ENCODE peak calls at places on chromosomes 6 and 20, in five cellular contexts. I is CD4-positive, CD25-positive, alpha-beta regulatory T cell; J is cardiac muscle cell; O is right lobe of liver; H is ascending aorta. P is an unnamed sample. For H3K9me3 and H3K27me3, the result is how much of the 10 kb centered on the place peaks cover.

GRCh38 chr20:19114410-19114809 is 98.0 kb upstream of the SLC24A3 start:
- DNase-seq in J (no peak), O (no peak), H (no peak), I (no peak), P (no peak)

GRCh38 chr6:160987265-160987664 is 4.3 kb upstream of the MAP3K4 start:
- DNase-seq in H (no peak), J (no peak), O (no peak), I (no peak), P (no peak)

GRCh38 chr6:134647861-134648260 is 302.0 kb downstream of the ALDH8A1 start:
- DNase-seq in H (no peak), J (no peak), I (no peak), O (no peak), P (no peak)

GRCh38 chr6:3276174-3277167 is 17.7 kb downstream of the PSMG4 start:
- DNase-seq in H (no peak), O (no peak), I (no peak), J (no peak), P (no peak)

GRCh38 chr6:151436814-151437213 is 15.1 kb downstream of the RMND1 start:
- DNase-seq in O (no peak), I (no peak), J (no peak), H (no peak), P (no peak)

GRCh38 chr20:20712004-20712473 is 405 bp downstream of the RALGAPA2 start:
- DNase-seq in I (no peak), H (no peak), O (peak), J (peak), P (no peak)

GRCh38 chr20:3646067-3646440 is 17.1 kb downstream of the GFRA4 start:
- DNase-seq in H (no peak), J (no peak), I (no peak), O (no peak), P (no peak)

GRCh38 chr6:73675466-73676098 is 20.4 kb upstream of the CD109 start:
- DNase-seq in J (peak), H (no peak), I (peak), O (peak), P (no peak)

GRCh38 chr20:63196756-63197470 is 19.0 kb downstream of the YTHDF1 start:
- DNase-seq in J (no peak), O (no peak), I (no peak), H (no peak), P (peak)

GRCh38 chr6:37802810-37803209 is 16.7 kb upstream of the ZFAND3 start:
- DNase-seq in I (no peak), O (no peak), J (no peak), H (no peak), P (no peak)

GRCh38 chr6:12150812-12151432 is 138.8 kb downstream of the HIVEP1 start:
- DNase-seq in O (no peak), J (peak), I (peak), H (no peak), P (peak)

GRCh38 chr6:160000280-160000704 is 31.4 kb downstream of the IGF2R start:
- DNase-seq in O (no peak), J (no peak), I (no peak), H (no peak), P (no peak)

GRCh38 chr6:22328499-22328898 is 31.7 kb upstream of the PRL start:
- DNase-seq in O (no peak), H (no peak), J (no peak), I (no peak), P (no peak)

GRCh38 chr6:143410859-143411270 is 39.6 kb downstream of the ADAT2 start:
- DNase-seq in J (no peak), I (no peak), H (no peak), O (no peak), P (no peak)

GRCh38 chr20:49560646-49561045 is 7.3 kb downstream of the PTGIS start:
- DNase-seq in H (no peak), O (peak), I (no peak), J (no peak), P (no peak)

GRCh38 chr20:45115386-45115774 is 406 bp upstream of the WFDC5 start:
- DNase-seq in O (no peak), H (no peak), I (no peak), J (no peak), P (no peak)

GRCh38 chr6:34057191-34057590 is 88.7 kb downstream of the GRM4 start:
- DNase-seq in O (no peak), J (no peak), H (no peak), I (no peak), P (no peak)

GRCh38 chr6:20402181-20403079 is 751 bp downstream of the E2F3 start:
- DNase-seq in J (peak), I (peak), O (peak), H (no peak), P (peak)

GRCh38 chr6:73854998-73855718 is 159.2 kb downstream of the CD109 start:
- DNase-seq in O (no peak), H (no peak), J (peak), I (peak), P (no peak)

GRCh38 chr20:38196592-38196991 is 31.5 kb upstream of the TGM2 start:
- DNase-seq in H (peak), J (no peak), O (peak), I (no peak), P (peak)

GRCh38 chr6:36314221-36315014 is 22.3 kb downstream of the BNIP5 start:
- DNase-seq in I (no peak), H (no peak), O (no peak), J (peak), P (no peak)

GRCh38 chr6:1242439-1242838 is 69.5 kb upstream of the FOXQ1 start:
- DNase-seq in J (no peak), H (no peak), O (no peak), I (no peak), P (no peak)

GRCh38 chr20:19723834-19724430 is 34.1 kb upstream of the RIN2 start:
- DNase-seq in H (no peak), O (no peak), I (no peak), J (no peak), P (no peak)

GRCh38 chr6:106520711-106521367 is 108.5 kb downstream of the RTN4IP1 start:
- DNase-seq in I (peak), O (no peak), J (no peak), H (no peak), P (peak)

GRCh38 chr6:125802943-125803377 is 12.2 kb downstream of the NCOA7 start:
- DNase-seq in I (no peak), O (no peak), J (no peak), H (no peak), P (no peak)

GRCh38 chr6:29792123-29793035 is 35.2 kb upstream of the HLA-G start:
- DNase-seq in J (peak), H (no peak), O (peak), I (peak), P (peak)

GRCh38 chr20:1844723-1845523 is 50.3 kb upstream of the SIRPA start:
- DNase-seq in H (peak), O (no peak), J (no peak), I (no peak), P (peak)

GRCh38 chr20:14344746-14345145 is 7.3 kb upstream of the FLRT3 start:
- DNase-seq in H (no peak), I (no peak), O (no peak), J (no peak), P (no peak)

GRCh38 chr6:56655250-56655649 is 12.6 kb upstream of the DST start:
- DNase-seq in J (no peak), I (no peak), O (no peak), H (no peak), P (no peak)

GRCh38 chr6:141472123-141472522 is 660.6 kb upstream of the GJE1 start:
- DNase-seq in J (no peak), H (no peak), I (no peak), O (no peak), P (no peak)

GRCh38 chr20:48777005-48777404 is 50.8 kb downstream of the PREX1 start:
- DNase-seq in O (no peak), I (no peak), J (no peak), H (no peak), P (no peak)

GRCh38 chr6:82651845-82652333 is 288.3 kb downstream of the TPBG start:
- DNase-seq in I (no peak), H (no peak), O (no peak), J (no peak), P (no peak)

GRCh38 chr20:4613718-4614620 is 107.7 kb upstream of the PRND start:
- DNase-seq in J (peak), I (peak), O (no peak), H (no peak), P (peak)

GRCh38 chr20:63702036-63702665 is 5.6 kb downstream of the ARFRP1 start:
- DNase-seq in J (no peak), O (peak), H (peak), I (no peak), P (no peak)

GRCh38 chr6:113318553-113318952 is 538.6 kb upstream of the MARCKS start:
- DNase-seq in H (no peak), O (no peak), I (no peak), J (no peak), P (no peak)

GRCh38 chr6:168537485-168537884 is 96.5 kb downstream of the SMOC2 start:
- DNase-seq in H (no peak), I (no peak), O (no peak), J (no peak), P (no peak)

GRCh38 chr20:29742699-29743100 is 1514.8 kb upstream of the DEFB115 start:
- DNase-seq in I (no peak), O (no peak), H (no peak), J (no peak), P (no peak)

GRCh38 chr20:29741594-29741893 is 1515.9 kb upstream of the DEFB115 start:
- DNase-seq in J (no peak), O (no peak), I (no peak), H (no peak), P (peak)

GRCh38 chr20:29743101-29743931 is 1514.1 kb upstream of the DEFB115 start:
- DNase-seq in J (no peak), I (no peak), H (no peak), O (no peak), P (peak)

GRCh38 chr20:29740951-29741593 is 1516.4 kb upstream of the DEFB115 start:
- DNase-seq in O (peak), I (no peak), J (no peak), H (no peak), P (peak)

DNA sequence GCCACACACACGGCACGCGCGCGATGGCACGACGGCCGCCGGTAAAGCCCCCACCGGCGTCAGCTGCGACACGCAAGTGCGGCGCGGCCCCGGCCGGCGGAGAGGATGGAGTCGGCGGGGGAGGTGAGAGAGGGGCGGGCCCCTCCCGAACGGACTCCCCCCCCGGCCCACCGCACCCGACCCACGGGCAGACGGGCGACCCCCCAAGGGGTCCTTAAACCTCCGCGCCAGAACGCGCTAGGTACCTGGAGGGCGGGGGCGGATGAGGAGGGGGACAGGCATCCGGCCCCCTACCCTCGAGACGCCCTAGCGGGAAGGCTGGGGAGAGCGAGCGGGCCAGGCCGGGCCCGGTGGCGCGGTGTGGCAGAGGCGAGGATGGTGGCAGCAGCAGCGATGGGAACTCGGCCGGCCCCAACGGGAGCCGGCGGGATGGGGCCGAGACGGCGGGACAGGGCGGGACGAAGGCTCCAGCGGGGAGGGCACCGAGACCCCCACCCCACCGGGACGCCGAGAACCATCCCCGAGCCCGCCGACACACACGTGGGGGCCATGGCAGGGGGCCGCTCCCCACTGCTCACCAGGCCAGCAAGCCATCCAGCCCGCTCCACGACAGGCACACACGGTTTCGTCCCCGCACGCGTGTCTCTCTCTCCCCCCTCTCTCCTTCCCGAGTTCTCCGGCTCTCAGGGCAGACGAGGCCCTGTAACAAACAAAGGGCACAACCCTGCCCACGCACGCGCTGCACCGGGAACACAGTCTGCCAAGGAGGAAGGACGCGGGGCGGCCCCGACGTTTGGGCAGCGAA is 1515.4 kb upstream of the DEFB115 start:
- DNase-seq in H (no peak), I (no peak), O (no peak), J (no peak), P (peak)
- H3K9me3 ChIP-seq in H (under half), I (under half), O (under half), J (under half), P (half or more)

GRCh38 chr6:49951926-49952325 is 12.0 kb downstream of the DEFB114 start:
- DNase-seq in O (no peak), I (no peak), H (no peak), J (no peak), P (no peak)

GRCh38 chr6:49950415-49950751 is 13.6 kb downstream of the DEFB114 start:
- DNase-seq in J (no peak), I (no peak), O (no peak), H (no peak), P (no peak)

GRCh38 chr6:49958180-49958579 is 5.8 kb downstream of the DEFB114 start:
- DNase-seq in J (no peak), I (no peak), H (no peak), O (no peak), P (no peak)

GRCh38 chr6:49955847-49956246 is 8.1 kb downstream of the DEFB114 start:
- DNase-seq in J (no peak), H (no peak), O (no peak), I (no peak), P (no peak)
- H3K4me3 ChIP-seq in J (no peak), H (no peak), O (no peak), I (no peak), P (no peak)

GRCh38 chr6:136987526-136987925 is 57.2 kb downstream of the IL20RA start:
- DNase-seq in J (no peak), H (no peak), O (no peak), I (no peak), P (no peak)

GRCh38 chr6:136991614-136992013 is 53.2 kb downstream of the IL20RA start:
- DNase-seq in H (no peak), O (no peak), I (no peak), J (no peak), P (no peak)

GRCh38 chr6:136992113-136992512 is 52.7 kb downstream of the IL20RA start:
- DNase-seq in J (no peak), I (no peak), H (no peak), O (no peak), P (no peak)

GRCh38 chr6:136990754-136991153 is 54.0 kb downstream of the IL20RA start:
- DNase-seq in J (no peak), H (no peak), I (no peak), O (no peak), P (no peak)

DNA sequence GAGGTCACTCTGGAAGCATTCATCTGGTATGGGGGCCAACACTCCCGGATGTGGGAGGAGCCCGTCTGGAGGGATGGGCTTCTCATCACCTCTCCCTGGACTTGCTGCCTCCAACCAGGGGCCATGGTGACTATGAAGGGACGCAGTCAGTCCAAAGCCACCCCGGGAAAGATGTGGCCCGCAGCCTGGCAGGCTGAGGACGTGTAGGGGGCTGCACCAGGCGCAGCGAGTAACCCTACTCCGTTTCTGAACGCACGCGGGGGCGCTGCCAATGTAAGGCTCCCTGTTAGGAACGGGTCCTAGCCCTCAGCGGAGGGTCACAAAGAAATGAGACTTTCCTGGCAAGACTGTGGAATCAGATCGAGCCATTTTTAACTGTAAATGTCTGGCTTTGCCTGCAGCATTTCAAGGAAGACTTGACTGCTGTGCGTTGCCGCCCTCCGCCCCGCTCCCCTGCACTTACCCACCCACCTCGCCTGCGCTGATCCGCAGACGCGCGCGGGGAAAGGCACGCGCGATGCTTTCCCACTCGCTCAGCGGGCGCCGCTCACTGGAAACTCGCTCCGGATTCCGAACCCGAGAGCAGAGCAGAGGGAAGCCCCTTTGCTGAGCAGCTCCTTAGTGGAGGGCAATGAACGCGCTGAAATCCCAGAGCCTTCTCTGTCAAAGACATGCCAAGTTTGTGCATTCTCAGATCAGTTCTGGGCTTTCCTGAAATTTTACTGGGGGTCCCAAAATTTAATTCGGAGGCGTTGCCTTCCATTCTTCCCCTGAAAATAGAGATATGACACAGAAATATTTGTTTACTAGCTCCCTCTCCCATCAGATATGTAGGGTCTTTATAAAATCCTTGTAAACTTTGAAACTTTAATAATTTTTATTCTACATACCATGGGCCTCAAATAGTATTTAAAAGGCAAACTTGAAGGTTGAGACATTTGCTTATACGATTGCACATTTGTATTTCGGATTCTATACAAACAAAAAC is 54.9 kb downstream of the IL20RA start:
- DNase-seq in I (no peak), J (peak), O (no peak), H (no peak), P (no peak)
- H3K27me3 ChIP-seq in I (under half), J (under half), O (under half), H (under half), P (under half)

GRCh38 chr6:84770521-84770920 is 6.1 kb upstream of the TBX18 start:
- DNase-seq in J (no peak), O (no peak), I (no peak), H (no peak), P (no peak)
- H3K9me3 ChIP-seq in J (under half), O (under half), I (under half), H (under half), P (under half)

GRCh38 chr6:31901415-31901952 is 402 bp downstream of the ZBTB12 start:
- DNase-seq in H (no peak), O (peak), J (peak), I (peak), P (peak)
- H3K4me3 ChIP-seq in H (peak), O (peak), J (peak), I (no peak), P (peak)

GRCh38 chr6:40588070-40588384 is 863 bp upstream of the LRFN2 start:
- DNase-seq in H (no peak), O (no peak), I (no peak), J (no peak), P (no peak)
- H3K27me3 ChIP-seq in H (under half), O (under half), I (under half), J (half or more), P (half or more)

GRCh38 chr6:67811239-67812037 is 823.6 kb upstream of the ADGRB3 start:
- DNase-seq in I (no peak), H (no peak), J (no peak), O (no peak), P (no peak)
- H3K9me3 ChIP-seq in I (under half), H (under half), J (under half), O (under half), P (under half)

DNA sequence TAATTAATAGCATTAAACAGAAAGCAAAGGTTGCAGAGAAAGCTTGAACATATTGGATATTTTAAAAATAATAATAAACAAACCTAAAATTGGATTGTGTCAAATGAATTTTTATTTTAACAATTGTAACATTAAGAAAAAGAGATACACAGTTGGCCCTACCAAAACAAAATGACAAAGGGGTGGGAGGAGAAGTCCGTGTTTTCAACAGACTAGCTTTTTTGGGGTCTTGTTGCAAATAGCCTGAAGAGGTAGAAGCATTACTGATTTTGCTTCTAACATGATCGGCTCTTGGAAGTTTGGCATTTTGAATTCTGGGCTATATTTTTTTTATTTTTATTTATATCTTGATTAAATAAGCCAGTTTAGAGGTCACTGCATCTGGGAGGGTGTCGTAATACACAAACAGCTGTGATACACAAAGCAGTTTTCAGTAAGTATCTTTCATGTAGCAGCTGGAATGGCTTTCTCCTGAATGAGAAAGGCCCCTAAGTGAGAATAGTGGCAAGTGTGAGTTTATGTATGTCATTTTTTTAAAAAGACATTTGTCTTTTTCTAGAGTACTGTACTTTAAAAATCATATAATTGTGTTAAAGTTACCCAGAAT is 85.5 kb upstream of the ZNF217 start:
- DNase-seq in J (no peak), H (no peak), I (no peak), O (no peak), P (no peak)
- H3K4me3 ChIP-seq in J (no peak), H (no peak), I (no peak), O (no peak), P (no peak)

P was measured in left lung.